ENCODE peak calls at places on chromosomes 3 and 15, in ten cellular contexts. B, A, E, S, C, N, Z, U, R and I are unnamed samples.

GRCh38 chr3:134938024-134938525 is 143.0 kb downstream of the EPHB1 start:
- DNase-seq in C (no peak), B (no peak), E (no peak), N (no peak), R (no peak), S (no peak), A (no peak), Z (no peak), U (no peak), I (no peak)

GRCh38 chr3:176650478-176650877 is 546.8 kb downstream of the TBL1XR1 start:
- DNase-seq in U (no peak), E (no peak), C (no peak), S (no peak), R (no peak), Z (no peak), B (peak), N (no peak), A (no peak), I (no peak)

GRCh38 chr3:39101022-39101689 is 6.3 kb downstream of the GORASP1 start:
- DNase-seq in N (peak), A (no peak), C (peak), R (peak), B (peak), S (no peak), U (no peak), Z (no peak), E (no peak), I (no peak)

GRCh38 chr15:52551762-52552161 is 17.1 kb downstream of the ARPP19 start:
- DNase-seq in A (no peak), U (no peak), B (no peak), E (no peak), N (no peak), R (no peak), C (peak), S (no peak), Z (no peak), I (no peak)

GRCh38 chr15:25022233-25022632 is 67.4 kb downstream of the SNRPN start:
- DNase-seq in S (no peak), Z (no peak), R (no peak), B (no peak), C (no peak), N (no peak), E (no peak), U (no peak), A (no peak), I (no peak)

GRCh38 chr3:112403101-112403500 is 70.1 kb downstream of the CD200 start:
- DNase-seq in E (no peak), B (no peak), R (no peak), U (no peak), S (no peak), A (no peak), C (no peak), Z (no peak), N (no peak), I (no peak)

GRCh38 chr15:69265347-69265955 is 33.3 kb upstream of the PAQR5 start:
- DNase-seq in B (peak), E (no peak), C (no peak), S (no peak), A (no peak), U (no peak), Z (no peak), N (no peak), R (no peak), I (no peak)

GRCh38 chr3:131386429-131386926 is 4.9 kb downstream of the NUDT16 start:
- DNase-seq in B (no peak), N (peak), C (peak), A (no peak), Z (peak), R (no peak), S (peak), U (no peak), E (peak), I (no peak)

GRCh38 chr15:94670436-94671034 is 439.2 kb downstream of the MCTP2 start:
- DNase-seq in E (no peak), B (peak), Z (no peak), S (peak), N (no peak), A (no peak), R (no peak), U (peak), C (no peak), I (no peak)

GRCh38 chr3:134237454-134238145 is 13.1 kb downstream of the RYK start:
- DNase-seq in U (no peak), C (no peak), S (no peak), B (no peak), N (no peak), E (no peak), Z (no peak), A (no peak), R (no peak), I (no peak)

GRCh38 chr15:92616621-92617179 is 38.9 kb downstream of the FAM174B start:
- DNase-seq in C (no peak), B (no peak), E (no peak), A (peak), R (no peak), U (no peak), Z (no peak), N (peak), S (no peak), I (no peak)

GRCh38 chr3:116914004-116914403 is 204.4 kb downstream of the TUSC7 start:
- DNase-seq in C (no peak), N (no peak), B (no peak), Z (no peak), U (no peak), E (no peak), S (no peak), A (no peak), R (no peak), I (no peak)

GRCh38 chr3:45965281-45966052 is 22.2 kb downstream of the CXCR6 start:
- DNase-seq in U (no peak), S (no peak), Z (no peak), C (no peak), B (no peak), N (no peak), E (no peak), A (no peak), R (no peak), I (no peak)

GRCh38 chr15:33468740-33469139 is 158.0 kb downstream of the RYR3 start:
- DNase-seq in R (no peak), E (no peak), N (no peak), S (no peak), U (no peak), C (no peak), Z (no peak), A (no peak), B (no peak), I (no peak)

GRCh38 chr15:22786868-22787698 is 639 bp downstream of the NIPA1 start:
- DNase-seq in R (peak), N (peak), E (no peak), Z (no peak), A (no peak), S (no peak), C (peak), B (peak), U (no peak), I (peak)

GRCh38 chr3:143217283-143217682 is 97.7 kb downstream of the CHST2 start:
- DNase-seq in S (no peak), B (no peak), U (no peak), Z (no peak), E (no peak), N (no peak), R (no peak), A (no peak), C (no peak), I (no peak)

GRCh38 chr15:73564255-73564654 is 68.9 kb downstream of the NPTN start:
- DNase-seq in U (no peak), R (no peak), B (peak), C (peak), Z (no peak), A (no peak), N (no peak), E (no peak), S (no peak), I (no peak)

GRCh38 chr15:66650433-66650832 is 51.6 kb upstream of the SMAD6 start:
- DNase-seq in Z (no peak), A (no peak), C (peak), U (no peak), N (no peak), E (no peak), B (peak), R (no peak), S (no peak), I (no peak)

GRCh38 chr3:187120324-187120723 is 19.0 kb downstream of the RPL39L start:
- DNase-seq in Z (no peak), U (no peak), S (no peak), A (no peak), B (no peak), C (no peak), R (no peak), N (no peak), E (no peak), I (no peak)

GRCh38 chr15:71364117-71364584 is 248.9 kb downstream of the THSD4 start:
- DNase-seq in Z (no peak), A (no peak), B (no peak), R (no peak), N (no peak), C (no peak), E (no peak), U (no peak), S (no peak), I (no peak)

GRCh38 chr15:94584833-94585244 is 353.5 kb downstream of the MCTP2 start:
- DNase-seq in C (no peak), R (peak), S (peak), Z (peak), A (no peak), U (no peak), N (no peak), B (no peak), E (no peak), I (no peak)

GRCh38 chr3:32440481-32441350 is 49.1 kb downstream of the CMTM7 start:
- DNase-seq in C (no peak), U (no peak), B (no peak), S (no peak), A (no peak), E (no peak), Z (no peak), R (no peak), N (no peak), I (no peak)

GRCh38 chr3:30319713-30320112 is 286.7 kb upstream of the TGFBR2 start:
- DNase-seq in U (no peak), B (peak), Z (peak), C (peak), A (peak), S (peak), N (no peak), E (no peak), R (peak), I (no peak)

GRCh38 chr3:195129644-195130492 is 141.1 kb downstream of the XXYLT1 start:
- DNase-seq in A (no peak), S (no peak), Z (no peak), N (no peak), E (no peak), B (no peak), C (no peak), U (no peak), R (no peak), I (no peak)

GRCh38 chr15:46502668-46503067 is 867.8 kb downstream of the SQOR start:
- DNase-seq in S (no peak), N (no peak), B (no peak), E (no peak), U (no peak), R (no peak), Z (no peak), A (no peak), C (no peak), I (no peak)

GRCh38 chr3:176633511-176633910 is 563.8 kb downstream of the TBL1XR1 start:
- DNase-seq in R (no peak), N (no peak), B (no peak), Z (no peak), E (no peak), C (no peak), U (no peak), A (peak), S (no peak), I (no peak)

GRCh38 chr3:178671261-178672191 is 135.3 kb downstream of the KCNMB2 start:
- DNase-seq in E (no peak), A (no peak), U (no peak), C (peak), Z (no peak), N (no peak), R (no peak), B (no peak), S (no peak), I (no peak)

GRCh38 chr3:158600787-158601186 is 29.8 kb downstream of the MLF1 start:
- DNase-seq in Z (no peak), C (no peak), N (no peak), U (no peak), S (no peak), R (no peak), A (no peak), E (no peak), B (no peak), I (no peak)

GRCh38 chr3:170062769-170063168 is 25.0 kb downstream of the GPR160 start:
- DNase-seq in C (no peak), S (no peak), Z (no peak), R (no peak), E (no peak), B (no peak), N (no peak), U (no peak), A (no peak), I (no peak)
- TF ChIP-seq CTCF in C (no peak), S (no peak), Z (no peak), R (no peak), E (no peak), B (peak), N (no peak), U (no peak), A (no peak), I (no peak)

GRCh38 chr15:101578443-101578894 is 73.7 kb downstream of the TM2D3 start:
- DNase-seq in B (peak), C (peak), R (peak), A (peak), S (no peak), E (no peak), U (no peak), Z (no peak), N (peak), I (peak)
- TF ChIP-seq CTCF in B (peak), C (peak), R (no peak), A (peak), S (peak), E (no peak), U (peak), Z (no peak), N (peak), I (peak)

GRCh38 chr3:150059729-150060128 is 89.0 kb upstream of the PFN2 start:
- DNase-seq in R (no peak), S (no peak), U (no peak), C (no peak), B (no peak), Z (no peak), E (no peak), A (no peak), N (no peak), I (no peak)
- TF ChIP-seq CTCF in R (no peak), S (no peak), U (no peak), C (no peak), B (no peak), Z (no peak), E (no peak), A (no peak), N (no peak), I (no peak)

GRCh38 chr3:48896991-48897390 is 1.7 kb downstream of the SLC25A20 start:
- DNase-seq in U (no peak), R (no peak), B (no peak), N (no peak), A (no peak), Z (no peak), C (no peak), E (no peak), S (no peak), I (no peak)

GRCh38 chr3:48898383-48899234 is at the start of gene SLC25A20:
- DNase-seq in U (peak), A (peak), E (peak), Z (peak), B (peak), R (peak), N (peak), S (peak), C (peak), I (peak)

GRCh38 chr3:48899298-48899697 is 616 bp upstream of the SLC25A20 start:
- DNase-seq in N (no peak), E (no peak), U (no peak), S (no peak), A (no peak), C (no peak), R (no peak), B (no peak), Z (no peak), I (no peak)

DNA sequence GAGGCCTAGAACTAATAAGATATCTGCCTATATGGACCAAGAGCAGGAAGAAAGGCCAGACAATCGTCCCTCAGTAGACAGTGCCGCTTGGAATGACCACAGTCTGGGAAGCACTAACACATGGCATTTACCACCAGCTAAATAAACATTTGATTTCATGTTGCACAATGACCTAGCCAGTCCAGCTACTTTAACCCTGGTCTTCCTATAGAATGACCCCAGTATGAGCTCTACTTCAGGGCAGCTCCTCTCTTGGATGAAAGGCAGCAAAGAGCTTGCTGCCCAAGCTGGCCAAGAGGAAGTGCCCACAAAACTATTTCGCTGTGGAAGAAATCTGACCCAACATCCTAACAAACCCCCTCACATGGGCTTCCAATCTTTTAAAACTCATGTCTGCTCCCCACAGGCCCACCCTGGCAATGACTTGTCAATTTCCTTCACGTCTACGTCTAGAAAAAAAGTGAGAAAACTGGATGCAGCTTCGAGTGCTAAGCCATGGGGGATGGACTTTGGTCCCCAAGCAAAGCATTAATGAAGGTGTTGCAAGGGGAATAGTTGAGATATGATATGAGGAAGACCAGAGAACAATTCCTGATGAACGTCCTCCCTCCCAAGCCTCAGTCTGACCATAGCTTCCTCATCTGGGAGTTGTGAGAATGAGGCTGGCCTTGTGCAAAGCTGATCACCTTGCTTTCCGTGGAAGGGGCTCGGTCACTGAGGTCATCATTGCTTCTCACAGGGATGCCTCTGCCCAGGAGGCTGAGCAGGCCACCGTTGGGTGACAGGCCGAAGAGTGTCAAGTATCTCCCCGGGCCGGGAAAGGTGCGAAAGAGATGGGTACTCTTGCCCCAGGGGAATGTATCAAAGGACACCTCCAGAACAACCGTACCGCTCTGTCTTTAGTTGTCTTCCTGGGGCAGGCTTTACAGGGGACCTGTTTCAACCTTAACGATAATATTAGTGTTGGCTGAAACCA is 993 bp downstream of the SLC25A20 start:
- DNase-seq in U (no peak), R (no peak), E (no peak), C (peak), Z (no peak), A (peak), S (no peak), B (no peak), N (no peak), I (no peak)
- TF ChIP-seq CTCF in U (no peak), R (no peak), E (no peak), C (no peak), Z (no peak), A (no peak), S (no peak), B (no peak), N (no peak), I (no peak)

GRCh38 chr3:16102905-16103364 is 71.5 kb upstream of the GALNT15 start:
- DNase-seq in N (no peak), S (no peak), E (no peak), U (peak), B (peak), Z (no peak), C (no peak), R (no peak), A (no peak), I (no peak)
- TF ChIP-seq CTCF in N (no peak), S (no peak), E (no peak), U (peak), B (no peak), Z (no peak), C (no peak), R (no peak), A (no peak), I (no peak)

GRCh38 chr15:54282228-54282836 is 304.1 kb downstream of the UNC13C start:
- DNase-seq in B (no peak), Z (no peak), E (no peak), C (no peak), A (no peak), R (no peak), N (no peak), U (no peak), S (no peak), I (no peak)

GRCh38 chr15:54289590-54290136 is 311.4 kb downstream of the UNC13C start:
- DNase-seq in R (no peak), B (no peak), E (no peak), S (no peak), C (no peak), A (no peak), U (no peak), Z (no peak), N (no peak), I (no peak)

GRCh38 chr15:54288049-54288448 is 309.8 kb downstream of the UNC13C start:
- DNase-seq in R (no peak), E (no peak), B (no peak), C (no peak), N (no peak), Z (no peak), S (no peak), A (no peak), U (no peak), I (no peak)
- TF ChIP-seq CTCF in R (no peak), E (no peak), B (no peak), C (no peak), N (no peak), Z (no peak), S (no peak), A (no peak), U (no peak), I (no peak)

GRCh38 chr3:50430950-50431435 is 71.7 kb upstream of the TMEM115 start:
- DNase-seq in Z (no peak), B (no peak), N (no peak), U (no peak), A (no peak), R (no peak), S (no peak), E (no peak), C (no peak), I (no peak)

GRCh38 chr3:50423543-50423942 is 64.2 kb upstream of the TMEM115 start:
- DNase-seq in S (no peak), U (no peak), B (no peak), C (peak), A (no peak), N (peak), E (no peak), Z (no peak), R (no peak), I (peak)

GRCh38 chr3:50430186-50430585 is 70.9 kb upstream of the TMEM115 start:
- DNase-seq in E (no peak), N (no peak), B (no peak), A (no peak), R (no peak), C (no peak), S (no peak), Z (no peak), U (no peak), I (no peak)

GRCh38 chr3:50427255-50427654 is 67.9 kb upstream of the TMEM115 start:
- DNase-seq in N (no peak), B (no peak), R (no peak), A (no peak), U (no peak), C (no peak), S (no peak), E (no peak), Z (no peak), I (no peak)

GRCh38 chr3:50428007-50428633 is 68.8 kb upstream of the TMEM115 start:
- DNase-seq in Z (no peak), U (no peak), N (no peak), S (no peak), B (peak), R (no peak), E (no peak), C (no peak), A (no peak), I (no peak)
- TF ChIP-seq CTCF in Z (no peak), U (no peak), N (no peak), S (no peak), B (no peak), R (no peak), E (no peak), C (no peak), A (no peak), I (no peak)